ENCODE peak calls at places on chromosome 18, in four cellular contexts. X is naive B cell; A is cardiac septum; R is CD8-positive, alpha-beta memory T cell. K is an unnamed sample.

GRCh38 chr18:34890486-34891085 is 150.6 kb upstream of the MAPRE2 start:
- DNase-seq in X (no peak), A (no peak), R (no peak), K (no peak)

GRCh38 chr18:61718944-61719343 is 173.9 kb downstream of the RNF152 start:
- DNase-seq in X (no peak), A (no peak), R (no peak), K (no peak)

GRCh38 chr18:24570716-24571115 is 110.3 kb downstream of the HRH4 start:
- DNase-seq in X (no peak), A (no peak), R (no peak), K (no peak)

GRCh38 chr18:45321520-45321919 is 293.8 kb upstream of the SLC14A2 start:
- DNase-seq in X (no peak), A (no peak), R (no peak), K (no peak)

GRCh38 chr18:74976331-74976909 is 232.5 kb downstream of the PTGR3 start:
- DNase-seq in X (no peak), A (no peak), R (no peak), K (no peak)

GRCh38 chr18:9494778-9495302 is 19.5 kb downstream of the RALBP1 start:
- DNase-seq in X (no peak), A (no peak), R (no peak), K (no peak)

GRCh38 chr18:22285299-22286140 is 116.1 kb downstream of the GATA6 start:
- DNase-seq in X (no peak), A (no peak), R (no peak), K (no peak)

GRCh38 chr18:21074336-21075323 is 37.0 kb downstream of the ROCK1 start:
- DNase-seq in X (no peak), A (no peak), R (no peak), K (no peak)

GRCh38 chr18:46624127-46624526 is 32.9 kb downstream of the LOXHD1 start:
- DNase-seq in X (no peak), A (no peak), R (no peak), K (no peak)

GRCh38 chr18:27206411-27206810 is 21.3 kb upstream of the CHST9 start:
- DNase-seq in X (no peak), A (no peak), R (no peak), K (no peak)

GRCh38 chr18:48797841-48798255 is 152.9 kb downstream of the SMAD7 start:
- DNase-seq in X (no peak), A (peak), R (no peak), K (peak)

GRCh38 chr18:61833387-61833786 is 59.4 kb downstream of the RNF152 start:
- DNase-seq in X (peak), A (no peak), R (no peak), K (no peak)

GRCh38 chr18:23092121-23092520 is 43.2 kb upstream of the CABLES1 start:
- DNase-seq in X (no peak), A (no peak), R (no peak), K (no peak)